ENCODE peak calls at places on chromosomes 7 and 10, in ten cellular contexts. Y is HEK293T; G is HFF-Myc; L is naive thymus-derived CD4-positive, alpha-beta T cell; J is AG09309; A is frontal cortex; M is EL; D is WTC11; C is CD4-positive, alpha-beta T cell; O is left lung. Z is an unnamed sample.

GRCh38 chr7:28052933-28053332 is 127.7 kb downstream of the JAZF1 start:
- DNase-seq in M (peak), J (no peak), G (no peak), L (no peak), D (no peak), Y (no peak), C (no peak), A (no peak), O (no peak), Z (no peak)

GRCh38 chr7:132298782-132299181 is 277.5 kb downstream of the PLXNA4 start:
- DNase-seq in G (no peak), Y (no peak), M (peak), D (no peak), A (no peak), C (no peak), O (no peak), L (no peak), J (peak), Z (peak)

GRCh38 chr10:92291921-92292860 is 1.2 kb downstream of the MARCHF5 start:
- DNase-seq in O (peak), J (peak), C (peak), D (peak), L (peak), M (peak), G (peak), A (peak), Y (peak), Z (peak)

GRCh38 chr7:128374041-128374440 is 12.6 kb upstream of the PRRT4 start:
- DNase-seq in J (no peak), A (no peak), O (no peak), Y (no peak), L (no peak), G (no peak), D (no peak), M (no peak), C (no peak), Z (no peak)

GRCh38 chr10:30959855-30960247 is 71.8 kb downstream of the ZNF438 start:
- DNase-seq in J (no peak), G (no peak), A (no peak), C (no peak), O (no peak), M (no peak), D (no peak), Y (no peak), L (no peak), Z (no peak)

GRCh38 chr7:44325811-44326241 is 432 bp upstream of the CAMK2B start:
- DNase-seq in O (no peak), J (no peak), Y (peak), C (no peak), M (no peak), G (no peak), L (no peak), D (no peak), A (no peak), Z (no peak)

GRCh38 chr7:99102361-99102760 is 41.5 kb downstream of the SMURF1 start:
- DNase-seq in C (no peak), G (no peak), A (no peak), M (peak), J (no peak), O (no peak), L (no peak), D (no peak), Y (no peak), Z (no peak)

GRCh38 chr7:91557789-91558396 is 293.7 kb downstream of the FZD1 start:
- DNase-seq in O (no peak), Y (no peak), A (no peak), C (no peak), L (no peak), M (peak), D (no peak), J (peak), G (peak), Z (no peak)